ENCODE peak calls at places on chromosomes 4 and X, in four cellular contexts. One of them, this sample, is unnamed.

GRCh38 chr4:138184881-138185280 is 57.3 kb downstream of the SLC7A11 start:
- DNase-seq in NCI-H2081: no peak
- DNase-seq in CD4-positive, alpha-beta T cell: no peak
- DNase-seq in OCI-LY7: no peak
- DNase-seq in this sample: no peak

GRCh38 chr4:71663780-71664179 is 120.1 kb downstream of the GC start:
- DNase-seq in NCI-H2081: no peak
- DNase-seq in CD4-positive, alpha-beta T cell: no peak
- DNase-seq in OCI-LY7: no peak
- DNase-seq in this sample: no peak

GRCh38 chrX:39813631-39814246 is 284.0 kb downstream of the BCOR start:
- DNase-seq in NCI-H2081: peak; percentile 33
- DNase-seq in CD4-positive, alpha-beta T cell: no peak
- DNase-seq in OCI-LY7: no peak
- DNase-seq in this sample: peak; percentile 26

GRCh38 chrX:83771664-83772063 is 89.3 kb upstream of the CYLC1 start:
- DNase-seq in NCI-H2081: no peak
- DNase-seq in CD4-positive, alpha-beta T cell: no peak
- DNase-seq in OCI-LY7: no peak
- DNase-seq in this sample: peak; percentile 10

GRCh38 chrX:40933132-40934078 is 151.8 kb upstream of the USP9X start:
- DNase-seq in NCI-H2081: no peak
- DNase-seq in CD4-positive, alpha-beta T cell: no peak
- DNase-seq in OCI-LY7: no peak
- DNase-seq in this sample: no peak

GRCh38 chrX:152915541-152916241 is 17.8 kb downstream of the ZNF185 start:
- DNase-seq in NCI-H2081: no peak
- DNase-seq in CD4-positive, alpha-beta T cell: no peak
- DNase-seq in OCI-LY7: peak; percentile 31
- DNase-seq in this sample: peak; percentile 43

GRCh38 chr4:3766207-3766790 is at the start of gene ADRA2C:
- DNase-seq in NCI-H2081: no peak
- DNase-seq in CD4-positive, alpha-beta T cell: no peak
- DNase-seq in OCI-LY7: no peak
- DNase-seq in this sample: no peak

GRCh38 chrX:150074175-150074574 is 135.9 kb upstream of the EOLA2 start:
- DNase-seq in NCI-H2081: no peak
- DNase-seq in CD4-positive, alpha-beta T cell: no peak
- DNase-seq in OCI-LY7: no peak
- DNase-seq in this sample: no peak

GRCh38 chrX:25079020-25079419 is 63.3 kb upstream of the ARX start:
- DNase-seq in NCI-H2081: no peak
- DNase-seq in CD4-positive, alpha-beta T cell: no peak
- DNase-seq in OCI-LY7: peak; percentile 0
- DNase-seq in this sample: peak; percentile 9

GRCh38 chrX:49172280-49172780 is 632 bp downstream of the PLP2 start:
- DNase-seq in NCI-H2081: peak; percentile 68
- DNase-seq in CD4-positive, alpha-beta T cell: peak; percentile 35
- DNase-seq in OCI-LY7: peak; percentile 72
- DNase-seq in this sample: peak; percentile 72

GRCh38 chr4:124203613-124204284 is 508.8 kb downstream of the ANKRD50 start:
- DNase-seq in NCI-H2081: no peak
- DNase-seq in CD4-positive, alpha-beta T cell: no peak
- DNase-seq in OCI-LY7: no peak
- DNase-seq in this sample: no peak

GRCh38 chrX:72539822-72540221 is 32.8 kb downstream of the HDAC8 start:
- DNase-seq in NCI-H2081: no peak
- DNase-seq in CD4-positive, alpha-beta T cell: no peak
- DNase-seq in OCI-LY7: no peak
- DNase-seq in this sample: no peak

GRCh38 chr4:45241976-45242375 is 515.6 kb upstream of the GNPDA2 start:
- DNase-seq in NCI-H2081: no peak
- DNase-seq in CD4-positive, alpha-beta T cell: no peak
- DNase-seq in OCI-LY7: no peak
- DNase-seq in this sample: no peak

GRCh38 chr4:166128452-166128851 is 255.4 kb downstream of the TLL1 start:
- DNase-seq in NCI-H2081: no peak
- DNase-seq in CD4-positive, alpha-beta T cell: no peak
- DNase-seq in OCI-LY7: no peak
- DNase-seq in this sample: no peak

GRCh38 chr4:141153751-141154510 is 20.7 kb upstream of the RNF150 start:
- DNase-seq in NCI-H2081: no peak
- DNase-seq in CD4-positive, alpha-beta T cell: no peak
- DNase-seq in OCI-LY7: no peak
- DNase-seq in this sample: no peak

GRCh38 chrX:119981286-119982070 is 37.9 kb upstream of the NKAP start:
- DNase-seq in NCI-H2081: peak; percentile 72
- DNase-seq in CD4-positive, alpha-beta T cell: no peak
- DNase-seq in OCI-LY7: peak; percentile 65
- DNase-seq in this sample: peak; percentile 14

GRCh38 chr4:173883821-173884220 is 353.8 kb upstream of the HAND2 start:
- DNase-seq in NCI-H2081: no peak
- DNase-seq in CD4-positive, alpha-beta T cell: no peak
- DNase-seq in OCI-LY7: no peak
- DNase-seq in this sample: no peak

GRCh38 chrX:107713205-107714195 is 62.1 kb downstream of the TSC22D3 start:
- DNase-seq in NCI-H2081: no peak
- DNase-seq in CD4-positive, alpha-beta T cell: peak; percentile 11
- DNase-seq in OCI-LY7: no peak
- DNase-seq in this sample: no peak

GRCh38 chr4:139552506-139552905 is 3.5 kb downstream of the SETD7 start:
- DNase-seq in NCI-H2081: no peak
- DNase-seq in CD4-positive, alpha-beta T cell: no peak
- DNase-seq in OCI-LY7: no peak
- DNase-seq in this sample: no peak

GRCh38 chrX:129423191-129423590 is 100.1 kb downstream of the SMARCA1 start:
- DNase-seq in NCI-H2081: no peak
- DNase-seq in CD4-positive, alpha-beta T cell: no peak
- DNase-seq in OCI-LY7: no peak
- DNase-seq in this sample: no peak

GRCh38 chr4:119977135-119977534 is 89.5 kb downstream of the MAD2L1 start:
- DNase-seq in NCI-H2081: no peak
- DNase-seq in CD4-positive, alpha-beta T cell: no peak
- DNase-seq in OCI-LY7: no peak
- DNase-seq in this sample: no peak

GRCh38 chrX:53481816-53482485 is 47.8 kb upstream of the HSD17B10 start:
- DNase-seq in NCI-H2081: peak; percentile 68
- DNase-seq in CD4-positive, alpha-beta T cell: peak; percentile 5
- DNase-seq in OCI-LY7: peak; percentile 60
- DNase-seq in this sample: peak; percentile 64

GRCh38 chr4:37802068-37802666 is 24.3 kb upstream of the PGM2 start:
- DNase-seq in NCI-H2081: peak; percentile 88
- DNase-seq in CD4-positive, alpha-beta T cell: no peak
- DNase-seq in OCI-LY7: peak; percentile 61
- DNase-seq in this sample: peak; percentile 69

GRCh38 chr4:73508651-73509050 is 27.1 kb downstream of the AFM start:
- DNase-seq in NCI-H2081: no peak
- DNase-seq in CD4-positive, alpha-beta T cell: no peak
- DNase-seq in OCI-LY7: no peak
- DNase-seq in this sample: no peak

GRCh38 chrX:112704226-112704625 is 24.5 kb upstream of the LHFPL1 start:
- DNase-seq in NCI-H2081: no peak
- DNase-seq in CD4-positive, alpha-beta T cell: no peak
- DNase-seq in OCI-LY7: no peak
- DNase-seq in this sample: no peak

GRCh38 chr4:88391703-88392102 is 13.1 kb downstream of the HERC6 start:
- DNase-seq in NCI-H2081: no peak
- DNase-seq in CD4-positive, alpha-beta T cell: no peak
- DNase-seq in OCI-LY7: no peak
- DNase-seq in this sample: no peak

GRCh38 chr4:40363382-40363920 is 28.3 kb downstream of the CHRNA9 start:
- DNase-seq in NCI-H2081: no peak
- DNase-seq in CD4-positive, alpha-beta T cell: no peak
- DNase-seq in OCI-LY7: no peak
- DNase-seq in this sample: no peak

GRCh38 chr4:89174784-89175183 is 63.5 kb downstream of the TIGD2 start:
- DNase-seq in NCI-H2081: no peak
- DNase-seq in CD4-positive, alpha-beta T cell: no peak
- DNase-seq in OCI-LY7: no peak
- DNase-seq in this sample: no peak

GRCh38 chr4:138616775-138617174 is 374.6 kb upstream of the SLC7A11 start:
- DNase-seq in NCI-H2081: no peak
- DNase-seq in CD4-positive, alpha-beta T cell: no peak
- DNase-seq in OCI-LY7: no peak
- DNase-seq in this sample: no peak

GRCh38 chr4:188242041-188242440 is 102.8 kb downstream of the TRIML1 start:
- DNase-seq in NCI-H2081: no peak
- DNase-seq in CD4-positive, alpha-beta T cell: no peak
- DNase-seq in OCI-LY7: no peak
- DNase-seq in this sample: no peak

GRCh38 chrX:11908371-11908770 is 150.3 kb downstream of the MSL3 start:
- DNase-seq in NCI-H2081: peak; percentile 38
- DNase-seq in CD4-positive, alpha-beta T cell: no peak
- DNase-seq in OCI-LY7: peak; percentile 17
- DNase-seq in this sample: peak; percentile 35

GRCh38 chr4:156576946-156577345 is 394.7 kb downstream of the PDGFC start:
- DNase-seq in NCI-H2081: no peak
- DNase-seq in CD4-positive, alpha-beta T cell: no peak
- DNase-seq in OCI-LY7: no peak
- DNase-seq in this sample: no peak

GRCh38 chr4:21765810-21766407 is 182.7 kb downstream of the KCNIP4 start:
- DNase-seq in NCI-H2081: peak; percentile 62
- DNase-seq in CD4-positive, alpha-beta T cell: no peak
- DNase-seq in OCI-LY7: peak; percentile 41
- DNase-seq in this sample: peak; percentile 43

GRCh38 chr4:134911941-134912340 is 710.4 kb upstream of the PABPC4L start:
- DNase-seq in NCI-H2081: no peak
- DNase-seq in CD4-positive, alpha-beta T cell: no peak
- DNase-seq in OCI-LY7: no peak
- DNase-seq in this sample: no peak

GRCh38 chrX:33726281-33727160 is 405.6 kb downstream of the FAM47A start:
- DNase-seq in NCI-H2081: no peak
- DNase-seq in CD4-positive, alpha-beta T cell: no peak
- DNase-seq in OCI-LY7: no peak
- DNase-seq in this sample: peak; percentile 5